ENCODE peak calls at places on chromosomes 5 and 9, in eight cellular contexts. One of them, this sample, is unnamed.

GRCh38 chr5:317086-317811 is 4.3 kb upstream of the AHRR start:
- DNase-seq in IMR-90: peak
- DNase-seq in H1: peak
- DNase-seq in ovary: no peak
- DNase-seq in uterus: no peak
- DNase-seq in adrenal gland: peak
- DNase-seq in breast epithelium: no peak
- DNase-seq in body of pancreas: no peak
- DNase-seq in this sample: peak

GRCh38 chr5:63573402-63573801 is 388.8 kb downstream of the HTR1A start:
- DNase-seq in body of pancreas: no peak
- DNase-seq in IMR-90: no peak
- DNase-seq in adrenal gland: no peak
- DNase-seq in ovary: no peak
- DNase-seq in breast epithelium: no peak
- DNase-seq in H1: no peak
- DNase-seq in uterus: no peak
- DNase-seq in this sample: no peak

GRCh38 chr9:37428345-37428744 is 5.8 kb downstream of the GRHPR start:
- DNase-seq in adrenal gland: no peak
- DNase-seq in H1: no peak
- DNase-seq in body of pancreas: no peak
- DNase-seq in uterus: no peak
- DNase-seq in IMR-90: no peak
- DNase-seq in breast epithelium: no peak
- DNase-seq in ovary: no peak
- DNase-seq in this sample: no peak

GRCh38 chr9:115466784-115467183 is 348.8 kb upstream of the TNC start:
- DNase-seq in adrenal gland: no peak
- DNase-seq in body of pancreas: peak
- DNase-seq in IMR-90: no peak
- DNase-seq in ovary: no peak
- DNase-seq in uterus: no peak
- DNase-seq in H1: no peak
- DNase-seq in breast epithelium: no peak
- DNase-seq in this sample: no peak

GRCh38 chr5:170633235-170634041 is 129.6 kb downstream of the KCNIP1 start:
- DNase-seq in body of pancreas: peak
- DNase-seq in adrenal gland: peak
- DNase-seq in breast epithelium: peak
- DNase-seq in IMR-90: peak
- DNase-seq in H1: no peak
- DNase-seq in uterus: peak
- DNase-seq in ovary: peak
- DNase-seq in this sample: peak

GRCh38 chr5:38926121-38926520 is 80.3 kb downstream of the OSMR start:
- DNase-seq in H1: no peak
- DNase-seq in adrenal gland: no peak
- DNase-seq in ovary: no peak
- DNase-seq in IMR-90: peak
- DNase-seq in uterus: no peak
- DNase-seq in breast epithelium: no peak
- DNase-seq in body of pancreas: no peak
- DNase-seq in this sample: no peak

GRCh38 chr5:175288048-175288621 is 155.8 kb downstream of the DRD1 start:
- DNase-seq in ovary: no peak
- DNase-seq in breast epithelium: no peak
- DNase-seq in adrenal gland: no peak
- DNase-seq in uterus: no peak
- DNase-seq in IMR-90: peak
- DNase-seq in H1: no peak
- DNase-seq in body of pancreas: no peak
- DNase-seq in this sample: peak

GRCh38 chr5:174091006-174091578 is 45.6 kb downstream of the NSG2 start:
- DNase-seq in body of pancreas: no peak
- DNase-seq in H1: no peak
- DNase-seq in breast epithelium: no peak
- DNase-seq in uterus: no peak
- DNase-seq in IMR-90: no peak
- DNase-seq in ovary: no peak
- DNase-seq in adrenal gland: no peak
- DNase-seq in this sample: no peak

GRCh38 chr9:111896942-111897830 is 572 bp downstream of the UGCG start:
- DNase-seq in uterus: peak
- DNase-seq in adrenal gland: peak
- DNase-seq in body of pancreas: peak
- DNase-seq in breast epithelium: peak
- DNase-seq in H1: peak
- DNase-seq in ovary: peak
- DNase-seq in IMR-90: no peak
- DNase-seq in this sample: no peak

DNA sequence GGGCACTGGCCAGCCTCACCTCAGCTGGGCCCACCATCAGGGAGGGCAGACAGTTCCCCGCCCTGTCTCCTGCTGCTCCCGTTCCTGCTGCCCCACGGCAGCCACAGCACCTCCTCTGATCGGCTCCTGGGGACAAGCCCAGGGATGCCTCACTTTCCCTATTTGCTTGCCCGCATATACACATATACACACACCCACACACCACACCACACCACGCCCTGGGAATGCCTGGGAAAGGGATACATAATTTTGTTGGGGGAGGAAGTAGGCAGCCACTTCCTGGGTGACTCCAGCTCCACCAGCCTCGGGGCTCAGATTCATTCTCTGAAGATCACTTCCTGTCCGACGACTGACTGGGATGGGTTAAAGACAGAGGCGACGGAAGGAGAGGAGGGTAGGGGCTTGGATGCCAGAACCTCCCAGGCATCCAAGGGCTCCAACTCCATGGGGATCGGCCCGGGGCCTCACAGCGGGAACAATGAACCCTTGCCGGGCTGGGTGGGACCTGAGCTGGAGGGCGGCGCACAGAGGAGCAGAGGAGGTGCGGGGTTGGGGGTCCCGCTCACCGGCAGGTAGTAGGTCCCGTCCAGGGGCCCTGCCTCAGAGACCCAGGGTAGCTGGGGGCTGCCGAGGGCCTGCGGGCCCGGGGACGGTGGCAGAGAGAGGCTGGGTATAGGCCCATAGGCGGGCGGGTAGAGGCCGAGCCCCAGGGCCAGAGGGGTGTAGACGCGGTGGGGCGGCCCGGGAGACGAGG is 2.0 kb upstream of the MZB1 start:
- DNase-seq in breast epithelium: no peak
- DNase-seq in ovary: no peak
- DNase-seq in IMR-90: peak
- DNase-seq in body of pancreas: no peak
- DNase-seq in uterus: no peak
- DNase-seq in adrenal gland: no peak
- DNase-seq in H1: peak
- DNase-seq in this sample: peak
- TF ChIP-seq POLR2A in breast epithelium: no peak
- TF ChIP-seq POLR2A in ovary: no peak
- TF ChIP-seq POLR2A in IMR-90: no peak
- TF ChIP-seq POLR2A in body of pancreas: no peak
- TF ChIP-seq POLR2A in uterus: no peak
- TF ChIP-seq POLR2A in adrenal gland: no peak
- TF ChIP-seq POLR2A in H1: no peak
- TF ChIP-seq POLR2A in this sample: no peak

GRCh38 chr9:121297414-121297813 is 29.5 kb downstream of the GSN start:
- DNase-seq in uterus: no peak
- DNase-seq in body of pancreas: no peak
- DNase-seq in adrenal gland: no peak
- DNase-seq in ovary: no peak
- DNase-seq in breast epithelium: no peak
- DNase-seq in IMR-90: no peak
- DNase-seq in H1: no peak
- DNase-seq in this sample: no peak

GRCh38 chr9:121299125-121299466 is 31.1 kb downstream of the GSN start:
- DNase-seq in adrenal gland: no peak
- DNase-seq in breast epithelium: no peak
- DNase-seq in IMR-90: no peak
- DNase-seq in uterus: peak
- DNase-seq in body of pancreas: no peak
- DNase-seq in ovary: no peak
- DNase-seq in H1: peak
- DNase-seq in this sample: no peak

GRCh38 chr9:121299467-121300282 is 31.7 kb downstream of the GSN start:
- DNase-seq in uterus: peak
- DNase-seq in H1: peak
- DNase-seq in IMR-90: no peak
- DNase-seq in body of pancreas: no peak
- DNase-seq in adrenal gland: peak
- DNase-seq in breast epithelium: peak
- DNase-seq in ovary: no peak
- DNase-seq in this sample: no peak

GRCh38 chr9:121298016-121298538 is 30.1 kb downstream of the GSN start:
- DNase-seq in H1: no peak
- DNase-seq in ovary: no peak
- DNase-seq in breast epithelium: no peak
- DNase-seq in body of pancreas: no peak
- DNase-seq in IMR-90: no peak
- DNase-seq in uterus: no peak
- DNase-seq in adrenal gland: no peak
- DNase-seq in this sample: no peak

GRCh38 chr9:121298689-121299112 is 30.7 kb downstream of the GSN start:
- DNase-seq in IMR-90: no peak
- DNase-seq in uterus: peak
- DNase-seq in body of pancreas: no peak
- DNase-seq in breast epithelium: no peak
- DNase-seq in ovary: no peak
- DNase-seq in adrenal gland: no peak
- DNase-seq in H1: no peak
- DNase-seq in this sample: no peak
- TF ChIP-seq POLR2A in IMR-90: no peak
- TF ChIP-seq POLR2A in uterus: peak
- TF ChIP-seq POLR2A in body of pancreas: no peak
- TF ChIP-seq POLR2A in breast epithelium: no peak
- TF ChIP-seq POLR2A in ovary: peak
- TF ChIP-seq POLR2A in adrenal gland: no peak
- TF ChIP-seq POLR2A in H1: no peak
- TF ChIP-seq POLR2A in this sample: no peak

GRCh38 chr5:151771259-151772028 is at the start of gene G3BP1:
- DNase-seq in uterus: peak
- DNase-seq in IMR-90: peak
- DNase-seq in H1: peak
- DNase-seq in adrenal gland: peak
- DNase-seq in ovary: peak
- DNase-seq in body of pancreas: peak
- DNase-seq in breast epithelium: peak
- DNase-seq in this sample: peak

GRCh38 chr5:151772868-151773561 is 1.3 kb downstream of the G3BP1 start:
- DNase-seq in H1: no peak
- DNase-seq in IMR-90: peak
- DNase-seq in adrenal gland: peak
- DNase-seq in ovary: no peak
- DNase-seq in uterus: no peak
- DNase-seq in body of pancreas: peak
- DNase-seq in breast epithelium: no peak
- DNase-seq in this sample: no peak

GRCh38 chr5:151773979-151774378 is 2.2 kb downstream of the G3BP1 start:
- DNase-seq in body of pancreas: no peak
- DNase-seq in adrenal gland: no peak
- DNase-seq in H1: no peak
- DNase-seq in ovary: no peak
- DNase-seq in breast epithelium: no peak
- DNase-seq in IMR-90: no peak
- DNase-seq in uterus: no peak
- DNase-seq in this sample: no peak

GRCh38 chr5:151772029-151772867 is 494 bp downstream of the G3BP1 start:
- DNase-seq in IMR-90: no peak
- DNase-seq in ovary: no peak
- DNase-seq in H1: peak
- DNase-seq in body of pancreas: peak
- DNase-seq in uterus: peak
- DNase-seq in breast epithelium: no peak
- DNase-seq in adrenal gland: peak
- DNase-seq in this sample: no peak

GRCh38 chr5:151770383-151771258 is 1.1 kb upstream of the G3BP1 start:
- DNase-seq in IMR-90: peak
- DNase-seq in H1: peak
- DNase-seq in adrenal gland: peak
- DNase-seq in body of pancreas: peak
- DNase-seq in ovary: peak
- DNase-seq in breast epithelium: peak
- DNase-seq in uterus: peak
- DNase-seq in this sample: no peak
- TF ChIP-seq POLR2A in IMR-90: peak
- TF ChIP-seq POLR2A in H1: peak
- TF ChIP-seq POLR2A in adrenal gland: no peak
- TF ChIP-seq POLR2A in body of pancreas: no peak
- TF ChIP-seq POLR2A in ovary: no peak
- TF ChIP-seq POLR2A in breast epithelium: no peak
- TF ChIP-seq POLR2A in uterus: no peak
- TF ChIP-seq POLR2A in this sample: peak

GRCh38 chr9:136545966-136546696 is at the start of gene NOTCH1:
- DNase-seq in ovary: peak
- DNase-seq in body of pancreas: peak
- DNase-seq in uterus: peak
- DNase-seq in H1: peak
- DNase-seq in breast epithelium: peak
- DNase-seq in adrenal gland: peak
- DNase-seq in IMR-90: peak
- DNase-seq in this sample: peak
- TF ChIP-seq POLR2A in ovary: peak
- TF ChIP-seq POLR2A in body of pancreas: peak
- TF ChIP-seq POLR2A in uterus: peak
- TF ChIP-seq POLR2A in H1: peak
- TF ChIP-seq POLR2A in breast epithelium: no peak
- TF ChIP-seq POLR2A in adrenal gland: no peak
- TF ChIP-seq POLR2A in IMR-90: no peak
- TF ChIP-seq POLR2A in this sample: peak

This sample was measured in H54.